ENCODE peak calls at places on chromosomes 3 and 15, in nine cellular contexts. P is hepatocyte, S is left ventricle myocardium inferior, R is aorta, W is MM.1S, Q is heart left ventricle, K is psoas muscle, D is GM23338, V is Karpas-422. A is an unnamed sample. For H3K4me1, the result is how much of the 10 kb centered on the place peaks cover.

GRCh38 chr3:152202976-152203626 is 65.6 kb upstream of the MBNL1 start:
- DNase-seq in Q (no peak), P (no peak), V (no peak), W (peak), K (no peak), S (no peak), D (no peak), R (no peak), A (no peak)

GRCh38 chr3:194395767-194396527 is 3.1 kb downstream of the GP5 start:
- DNase-seq in P (peak), V (no peak), K (peak), Q (peak), D (peak), S (peak), R (peak), W (no peak), A (no peak)

GRCh38 chr15:79089890-79090486 is 592 bp downstream of the RASGRF1 start:
- DNase-seq in V (no peak), S (no peak), D (peak), P (no peak), Q (no peak), K (no peak), R (no peak), W (no peak), A (no peak)

GRCh38 chr15:70669006-70669602 is 94.3 kb downstream of the UACA start:
- DNase-seq in K (no peak), S (no peak), W (peak), D (no peak), V (peak), Q (no peak), R (no peak), P (no peak), A (no peak)

GRCh38 chr15:67145710-67146109 is 80.3 kb downstream of the SMAD3 start:
- DNase-seq in D (no peak), P (no peak), V (no peak), K (no peak), S (no peak), W (no peak), Q (no peak), R (no peak), A (no peak)

GRCh38 chr3:98333989-98334606 is 19.6 kb upstream of the OR5K4 start:
- DNase-seq in V (peak), Q (no peak), W (no peak), P (no peak), D (no peak), K (no peak), S (no peak), R (no peak), A (no peak)

GRCh38 chr15:45776772-45777171 is 141.9 kb downstream of the SQOR start:
- DNase-seq in W (no peak), D (no peak), Q (no peak), V (no peak), S (no peak), R (no peak), P (no peak), K (no peak), A (no peak)

GRCh38 chr3:107045791-107046190 is 331.4 kb upstream of the CCDC54 start:
- DNase-seq in Q (no peak), R (no peak), D (no peak), P (no peak), K (no peak), W (no peak), V (no peak), S (no peak), A (no peak)

GRCh38 chr15:32838820-32839219 is 121.0 kb downstream of the GREM1 start:
- DNase-seq in S (no peak), V (no peak), K (peak), R (peak), D (no peak), Q (no peak), P (peak), W (no peak), A (no peak)

GRCh38 chr15:57301307-57301706 is 75.0 kb upstream of the CGNL1 start:
- DNase-seq in R (no peak), D (no peak), S (no peak), Q (no peak), W (no peak), V (no peak), K (no peak), P (no peak), A (no peak)

GRCh38 chr3:49668861-49669260 is 5.3 kb upstream of the APEH start:
- DNase-seq in R (no peak), W (no peak), S (no peak), V (no peak), P (peak), K (no peak), D (no peak), Q (no peak), A (no peak)

GRCh38 chr15:66240240-66240842 is 13.2 kb downstream of the MEGF11 start:
- DNase-seq in Q (no peak), W (no peak), S (no peak), P (no peak), R (no peak), V (no peak), K (no peak), D (no peak), A (no peak)

GRCh38 chr15:26639976-26640375 is 132.9 kb downstream of the GABRB3 start:
- DNase-seq in V (no peak), D (peak), K (no peak), R (no peak), S (no peak), Q (no peak), W (no peak), P (no peak), A (no peak)

GRCh38 chr3:190718691-190719090 is 143.8 kb downstream of the GMNC start:
- DNase-seq in D (no peak), V (no peak), S (no peak), P (no peak), Q (no peak), K (no peak), W (peak), R (no peak), A (no peak)

GRCh38 chr3:181025204-181025603 is 35.7 kb upstream of the DNAJC19 start:
- DNase-seq in P (no peak), V (no peak), W (no peak), Q (no peak), R (no peak), S (no peak), D (no peak), K (no peak), A (no peak)

GRCh38 chr3:149091983-149092382 is 5.7 kb upstream of the HLTF start:
- DNase-seq in W (no peak), P (no peak), R (no peak), K (no peak), V (no peak), Q (no peak), D (no peak), S (no peak), A (no peak)

GRCh38 chr15:62940755-62941361 is 101.7 kb upstream of the TPM1 start:
- DNase-seq in R (peak), W (peak), D (no peak), S (peak), P (peak), Q (peak), V (no peak), K (peak), A (peak)

GRCh38 chr3:167564612-167565011 is 89.1 kb downstream of the WDR49 start:
- DNase-seq in R (no peak), Q (no peak), S (no peak), D (no peak), V (no peak), P (no peak), W (no peak), K (no peak), A (no peak)

GRCh38 chr3:99624536-99625236 is 13.7 kb upstream of the COL8A1 start:
- DNase-seq in P (no peak), V (no peak), W (peak), D (no peak), R (no peak), Q (no peak), S (no peak), K (no peak), A (no peak)

GRCh38 chr3:129579991-129580390 is 26.5 kb downstream of the PLXND1 start:
- DNase-seq in S (no peak), Q (no peak), K (no peak), P (no peak), D (no peak), W (no peak), R (no peak), V (no peak), A (no peak)

GRCh38 chr3:48338635-48339034 is 5.2 kb upstream of the SPINK8 start:
- DNase-seq in P (no peak), S (no peak), D (no peak), R (no peak), V (no peak), K (no peak), W (no peak), Q (no peak), A (peak)

GRCh38 chr15:41734079-41734478 is 40.2 kb upstream of the MAPKBP1 start:
- DNase-seq in W (no peak), P (no peak), S (no peak), D (no peak), K (no peak), Q (no peak), R (no peak), V (no peak), A (no peak)

GRCh38 chr3:27789420-27789819 is 67.3 kb upstream of the EOMES start:
- DNase-seq in P (no peak), D (no peak), K (no peak), W (no peak), R (no peak), Q (no peak), V (no peak), S (no peak), A (no peak)

GRCh38 chr3:149662240-149662887 is 4.5 kb upstream of the WWTR1 start:
- DNase-seq in W (no peak), D (no peak), P (peak), V (no peak), Q (no peak), S (no peak), R (no peak), K (no peak), A (no peak)

GRCh38 chr3:61422945-61423740 is 138.2 kb upstream of the PTPRG start:
- DNase-seq in Q (no peak), S (no peak), P (peak), R (no peak), V (no peak), K (no peak), D (no peak), W (no peak), A (no peak)

GRCh38 chr3:173869786-173870185 is 472.2 kb downstream of the NLGN1 start:
- DNase-seq in R (no peak), K (no peak), D (no peak), S (no peak), Q (no peak), V (no peak), W (peak), P (no peak), A (no peak)

GRCh38 chr3:56795807-56796185 is 6.0 kb downstream of the ARHGEF3 start:
- DNase-seq in W (no peak), V (no peak), P (no peak), Q (no peak), S (no peak), K (no peak), R (no peak), D (no peak), A (no peak)

GRCh38 chr3:56799251-56799882 is 2.4 kb downstream of the ARHGEF3 start:
- DNase-seq in K (no peak), V (peak), W (peak), R (no peak), S (no peak), P (peak), Q (no peak), D (peak), A (no peak)

GRCh38 chr3:56795097-56795806 is 6.5 kb downstream of the ARHGEF3 start:
- DNase-seq in R (no peak), S (no peak), K (no peak), Q (no peak), W (no peak), P (no peak), V (no peak), D (no peak), A (no peak)

GRCh38 chr3:56796202-56796601 is 5.5 kb downstream of the ARHGEF3 start:
- DNase-seq in V (no peak), S (no peak), Q (no peak), W (no peak), P (no peak), R (no peak), D (no peak), K (no peak), A (no peak)

GRCh38 chr3:56796996-56797395 is 4.8 kb downstream of the ARHGEF3 start:
- DNase-seq in S (no peak), W (no peak), V (no peak), P (no peak), R (no peak), Q (no peak), D (no peak), K (no peak), A (no peak)
- H3K4me3 ChIP-seq in S (no peak), W (no peak), V (no peak), P (no peak), R (no peak), Q (no peak), D (no peak), K (no peak), A (no peak)

DNA sequence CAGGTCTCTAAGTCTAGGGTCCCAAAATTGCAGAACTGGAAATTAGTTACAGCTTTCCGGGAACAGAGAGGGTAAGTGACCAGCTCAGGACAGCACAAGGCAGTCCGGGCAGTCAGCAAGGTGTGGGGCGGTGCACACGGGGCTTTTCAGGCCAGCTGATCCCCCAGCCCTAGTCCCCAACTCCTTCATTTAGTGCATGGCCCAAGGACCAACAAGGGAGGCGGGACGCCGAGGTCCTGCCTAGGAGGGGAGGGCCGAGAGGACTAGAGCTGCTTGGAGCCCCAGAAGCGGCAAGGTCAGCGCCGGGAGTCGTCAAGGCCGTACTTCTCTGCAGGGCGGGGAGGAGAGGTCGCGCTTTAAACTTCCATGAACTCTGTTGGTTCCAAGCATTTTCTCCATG is 2.0 kb upstream of the PDE8A start:
- DNase-seq in K (peak), V (no peak), R (no peak), S (peak), W (no peak), D (peak), P (peak), Q (peak), A (peak)
- H3K27ac ChIP-seq in K (peak), V (no peak), R (no peak), S (peak), W (no peak), D (no peak), P (peak), Q (no peak), A (no peak)

DNA sequence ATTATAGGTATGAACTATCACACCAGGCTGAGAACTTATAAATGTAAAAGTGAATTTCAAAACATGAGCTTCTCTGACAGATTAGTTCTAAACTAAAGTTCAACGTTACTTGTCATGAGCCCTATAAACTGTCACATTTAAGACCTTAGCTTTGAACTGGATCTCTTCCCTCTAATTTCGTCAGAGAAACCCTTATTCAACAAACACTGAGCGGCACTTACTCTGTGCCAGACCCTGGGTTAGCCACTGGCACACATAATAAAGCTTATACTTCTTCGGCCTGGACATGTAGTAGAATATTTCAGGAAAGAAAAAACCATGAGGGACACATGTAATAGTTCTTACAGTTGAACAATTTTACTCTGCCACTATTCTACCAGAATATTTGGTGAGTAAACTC is 5.6 kb downstream of the PCYT1A start:
- DNase-seq in W (no peak), D (no peak), K (no peak), R (no peak), P (no peak), V (no peak), S (no peak), Q (no peak), A (no peak)
- H3K4me1 ChIP-seq in W (under half), D (under half), K (half or more), R (under half), P (under half), V (half or more), S (half or more), Q (half or more), A (under half)

GRCh38 chr3:13280122-13280790 is 139.9 kb downstream of the NUP210 start:
- DNase-seq in P (no peak), D (no peak), K (no peak), S (no peak), R (no peak), V (no peak), W (no peak), Q (no peak), A (no peak)

GRCh38 chr3:13280856-13281656 is 139.1 kb downstream of the NUP210 start:
- DNase-seq in P (no peak), R (no peak), D (no peak), K (no peak), V (no peak), Q (no peak), S (no peak), W (no peak), A (no peak)

GRCh38 chr3:13282986-13283876 is 136.9 kb downstream of the NUP210 start:
- DNase-seq in R (no peak), P (peak), W (peak), D (peak), Q (no peak), K (no peak), V (peak), S (no peak), A (no peak)

GRCh38 chr3:13282528-13282985 is 137.6 kb downstream of the NUP210 start:
- DNase-seq in Q (no peak), P (peak), R (no peak), V (no peak), D (peak), W (peak), S (no peak), K (no peak), A (no peak)

GRCh38 chr3:13281657-13282527 is 138.2 kb downstream of the NUP210 start:
- DNase-seq in V (no peak), R (no peak), K (peak), W (no peak), D (peak), S (peak), Q (peak), P (no peak), A (no peak)
- H3K4me3 ChIP-seq in V (no peak), R (peak), K (peak), W (peak), D (peak), S (peak), Q (peak), P (no peak), A (no peak)

GRCh38 chr3:53809764-53810400 is 36.3 kb downstream of the CHDH start:
- DNase-seq in Q (no peak), K (no peak), R (no peak), P (no peak), S (no peak), V (no peak), D (no peak), W (no peak), A (no peak)
- H3K27ac ChIP-seq in Q (no peak), K (no peak), R (no peak), P (no peak), S (no peak), V (no peak), D (no peak), W (no peak), A (no peak)

A was measured in SJCRH30.